ENCODE peak calls at places on chromosome 2, in seven cellular contexts. A, Y, X, F, V, Q and J are unnamed samples.

GRCh38 chr2:101616411-101616810 is 81.1 kb upstream of the MAP4K4 start:
- DNase-seq in Y (no peak), Q (no peak), V (no peak), F (peak), X (no peak), A (no peak), J (no peak)

GRCh38 chr2:71592181-71592711 is 138.9 kb downstream of the DYSF start:
- DNase-seq in A (no peak), V (peak), F (no peak), Y (peak), X (no peak), Q (no peak), J (no peak)

GRCh38 chr2:53970898-53971681 is at the start of gene PSME4:
- DNase-seq in A (peak), V (peak), X (peak), Y (peak), F (peak), Q (peak), J (peak)

GRCh38 chr2:189129971-189130370 is 49.6 kb downstream of the COL5A2 start:
- DNase-seq in V (no peak), F (no peak), A (no peak), X (no peak), Y (no peak), Q (no peak), J (no peak)

GRCh38 chr2:109246616-109247015 is 117.6 kb downstream of the SH3RF3 start:
- DNase-seq in V (no peak), F (no peak), Q (no peak), X (no peak), Y (no peak), A (no peak), J (no peak)

GRCh38 chr2:126889501-126890135 is 9.1 kb upstream of the TEX51 start:
- DNase-seq in V (no peak), X (no peak), A (no peak), Y (no peak), F (no peak), Q (no peak), J (no peak)

GRCh38 chr2:68379184-68379708 is 14.2 kb downstream of the PLEK start:
- DNase-seq in Q (no peak), X (no peak), Y (no peak), A (peak), V (no peak), F (no peak), J (no peak)

GRCh38 chr2:163155279-163155883 is 316.8 kb upstream of the KCNH7 start:
- DNase-seq in F (peak), V (no peak), Q (no peak), A (no peak), Y (peak), X (no peak), J (peak)

GRCh38 chr2:237081596-237081995 is 4.1 kb upstream of the COPS8 start:
- DNase-seq in F (no peak), V (no peak), X (no peak), Y (no peak), Q (no peak), A (no peak), J (no peak)

GRCh38 chr2:4214444-4215295 is 511.3 kb downstream of the DCDC2C start:
- DNase-seq in Q (no peak), X (no peak), V (no peak), A (no peak), F (no peak), Y (no peak), J (no peak)

GRCh38 chr2:230778350-230779140 is 65.9 kb downstream of the CAB39 start:
- DNase-seq in V (no peak), F (no peak), A (no peak), Q (no peak), Y (no peak), X (no peak), J (no peak)

GRCh38 chr2:28465148-28465885 is 30.5 kb upstream of the PLB1 start:
- DNase-seq in X (no peak), Y (no peak), Q (no peak), V (no peak), A (no peak), F (no peak), J (no peak)

GRCh38 chr2:230929381-230930148 is 4.5 kb upstream of the GPR55 start:
- DNase-seq in F (no peak), Y (no peak), Q (no peak), A (no peak), X (no peak), V (no peak), J (no peak)

GRCh38 chr2:62576276-62576939 is 70.4 kb upstream of the TMEM17 start:
- DNase-seq in F (no peak), X (no peak), Q (no peak), A (no peak), V (no peak), Y (no peak), J (no peak)

GRCh38 chr2:239368321-239368720 is 32.5 kb downstream of the HDAC4 start:
- DNase-seq in Q (no peak), A (no peak), V (no peak), Y (no peak), X (no peak), F (no peak), J (no peak)